ENCODE peak calls at places on chromosomes 1 and 21, in seven cellular contexts. P is HCT116, S is HepG2, K is Panc1, W is GM12878, R is upper lobe of left lung, X is K562. O is an unnamed sample. For H3K9me3, the result is how much of the 10 kb centered on the place peaks cover.

GRCh38 chr1:208227366-208227765 is 16.8 kb downstream of the PLXNA2 start:
- ATAC-seq in P (no peak), S (no peak), K (no peak), W (no peak), R (no peak), X (no peak), O (peak)

GRCh38 chr1:171233183-171233582 is 15.1 kb upstream of the FMO1 start:
- ATAC-seq in P (no peak), S (no peak), K (no peak), W (peak), R (no peak), X (peak), O (no peak)

GRCh38 chr1:112988367-112988766 is 32.4 kb upstream of the SLC16A1 start:
- ATAC-seq in P (no peak), S (no peak), K (no peak), W (no peak), R (no peak), X (no peak), O (no peak)

GRCh38 chr1:84435159-84435558 is 36.9 kb downstream of the DNASE2B start:
- ATAC-seq in P (no peak), S (no peak), K (no peak), W (peak), R (no peak), X (no peak), O (no peak)

GRCh38 chr1:61853545-61853944 is 111.3 kb downstream of the PATJ start:
- ATAC-seq in P (no peak), S (no peak), K (no peak), W (no peak), R (no peak), X (no peak), O (no peak)

GRCh38 chr1:116159611-116160010 is 48.4 kb downstream of the MAB21L3 start:
- ATAC-seq in P (no peak), S (no peak), K (no peak), W (no peak), R (no peak), X (no peak), O (no peak)

GRCh38 chr21:27825035-27825434 is 858.1 kb upstream of the ADAMTS5 start:
- ATAC-seq in P (no peak), S (no peak), K (no peak), W (no peak), R (no peak), X (no peak), O (no peak)

GRCh38 chr1:97331165-97331564 is 589.7 kb downstream of the DPYD start:
- ATAC-seq in P (no peak), S (no peak), K (no peak), W (no peak), R (no peak), X (no peak), O (no peak)

GRCh38 chr1:63810936-63811335 is 37.1 kb downstream of the ROR1 start:
- ATAC-seq in P (no peak), S (no peak), K (no peak), W (no peak), R (no peak), X (no peak), O (no peak)

GRCh38 chr1:159935719-159936283 is 9.6 kb downstream of the IGSF9 start:
- ATAC-seq in P (no peak), S (no peak), K (no peak), W (peak), R (no peak), X (peak), O (no peak)

GRCh38 chr1:45929257-45929687 is 125.9 kb downstream of the MAST2 start:
- ATAC-seq in P (peak), S (no peak), K (peak), W (no peak), R (no peak), X (peak), O (peak)

GRCh38 chr1:47424336-47424982 is 8.4 kb downstream of the FOXE3 start:
- ATAC-seq in P (peak), S (peak), K (peak), W (no peak), R (no peak), X (peak), O (no peak)

GRCh38 chr1:108080448-108080847 is 115.5 kb upstream of the VAV3 start:
- ATAC-seq in P (no peak), S (no peak), K (no peak), W (no peak), R (no peak), X (no peak), O (no peak)

GRCh38 chr1:207789792-207790787 is 38.2 kb downstream of the CD46 start:
- ATAC-seq in P (no peak), S (no peak), K (no peak), W (no peak), R (no peak), X (no peak), O (no peak)

GRCh38 chr1:56545711-56546110 is 33.7 kb downstream of the PLPP3 start:
- ATAC-seq in P (no peak), S (no peak), K (no peak), W (no peak), R (no peak), X (no peak), O (no peak)

GRCh38 chr1:77824694-77825355 is 45.4 kb downstream of the MIGA1 start:
- ATAC-seq in P (peak), S (no peak), K (no peak), W (no peak), R (no peak), X (no peak), O (no peak)

GRCh38 chr21:34673006-34673405 is 4.2 kb downstream of the CLIC6 start:
- ATAC-seq in P (no peak), S (no peak), K (no peak), W (peak), R (no peak), X (no peak), O (no peak)

GRCh38 chr1:202200112-202200548 is 6.5 kb downstream of the LGR6 start:
- ATAC-seq in P (peak), S (no peak), K (peak), W (no peak), R (no peak), X (no peak), O (no peak)

GRCh38 chr1:45924736-45925135 is 121.3 kb downstream of the MAST2 start:
- ATAC-seq in P (no peak), S (no peak), K (no peak), W (no peak), R (no peak), X (no peak), O (no peak)

DNA sequence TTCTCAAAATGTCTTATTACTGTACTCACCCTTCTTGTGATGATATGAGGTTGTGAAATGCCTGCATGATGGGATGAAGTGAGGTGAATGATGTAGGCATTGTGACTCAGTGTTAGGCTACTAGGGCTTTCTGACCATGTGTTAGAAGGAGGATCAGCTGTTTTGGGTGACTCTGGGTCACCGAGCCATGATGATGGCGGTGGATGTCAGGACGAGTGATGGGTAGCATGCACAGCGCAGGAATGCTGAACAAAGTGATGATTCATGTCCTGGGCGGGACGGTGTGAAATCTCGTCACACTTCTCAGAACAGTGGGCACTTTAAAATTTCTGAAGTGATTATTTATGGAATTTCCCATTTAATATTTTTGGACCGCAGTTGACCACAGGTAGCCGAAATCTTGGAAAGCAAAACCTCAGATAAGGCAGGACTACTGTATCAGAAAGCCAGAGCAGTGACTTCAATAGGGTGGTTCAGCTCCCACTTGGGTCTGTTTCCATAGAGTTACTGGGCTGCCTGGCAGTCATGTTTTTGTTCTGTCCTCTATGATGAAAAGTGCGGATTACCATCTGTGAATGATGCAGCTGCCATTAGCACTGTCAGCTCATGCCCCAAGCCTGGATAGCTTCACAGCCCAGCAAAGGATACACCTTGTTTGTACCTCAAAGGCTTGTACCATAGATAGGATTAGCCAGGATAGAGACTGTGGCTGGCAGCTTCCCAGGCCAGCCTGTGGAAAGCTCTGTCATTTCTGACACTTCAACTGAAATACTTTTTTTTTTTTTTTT is 26.6 kb downstream of the IL6R start:
- ATAC-seq in P (peak), S (no peak), K (no peak), W (peak), R (no peak), X (peak), O (peak)
- TF ChIP-seq POLR2AphosphoS5 in P (no peak), S (no peak), K (no peak), W (no peak), R (peak), X (no peak), O (peak)

DNA sequence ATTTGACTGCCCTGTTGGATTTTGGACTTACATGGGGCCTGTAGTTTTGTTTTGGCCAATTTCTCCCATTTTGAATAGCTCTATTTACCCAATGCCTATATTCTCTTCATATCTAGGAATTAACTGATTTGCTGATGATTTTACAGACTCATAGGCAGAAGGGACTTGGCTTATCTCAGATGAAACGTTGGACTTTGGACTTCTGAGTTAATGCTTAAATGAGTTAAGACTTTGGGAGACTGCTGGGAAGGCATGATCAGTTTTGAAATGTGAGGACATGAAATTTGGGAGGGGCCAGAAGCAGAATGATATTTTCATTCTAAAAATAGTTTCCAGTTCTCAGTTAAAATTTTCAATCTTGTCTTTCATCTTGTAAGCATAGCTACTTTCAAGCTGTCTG is 222.3 kb downstream of the COP1 start:
- ATAC-seq in P (no peak), S (no peak), K (no peak), W (no peak), R (no peak), X (no peak), O (no peak)
- H3K9me3 ChIP-seq in P (under half), S (under half), K (under half), W (under half), R (under half), X (under half), O (under half)

GRCh38 chr1:32991386-32991785 is 26.8 kb upstream of the RNF19B start:
- ATAC-seq in P (no peak), S (no peak), K (no peak), W (no peak), R (no peak), X (no peak), O (no peak)
- TF ChIP-seq POLR2AphosphoS5 in P (no peak), S (no peak), K (no peak), W (no peak), R (no peak), X (no peak), O (no peak)

GRCh38 chr1:2808386-2808705 is 6.9 kb upstream of the TTC34 start:
- ATAC-seq in P (no peak), S (no peak), K (no peak), W (no peak), R (no peak), X (no peak), O (no peak)

GRCh38 chr1:2809656-2810055 is 8.2 kb upstream of the TTC34 start:
- ATAC-seq in P (no peak), S (no peak), K (no peak), W (no peak), R (no peak), X (no peak), O (no peak)

GRCh38 chr1:2807678-2808385 is 6.3 kb upstream of the TTC34 start:
- ATAC-seq in P (no peak), S (no peak), K (no peak), W (no peak), R (no peak), X (no peak), O (no peak)

GRCh38 chr1:2810281-2810680 is 8.8 kb upstream of the TTC34 start:
- ATAC-seq in P (no peak), S (no peak), K (peak), W (no peak), R (no peak), X (no peak), O (no peak)

DNA sequence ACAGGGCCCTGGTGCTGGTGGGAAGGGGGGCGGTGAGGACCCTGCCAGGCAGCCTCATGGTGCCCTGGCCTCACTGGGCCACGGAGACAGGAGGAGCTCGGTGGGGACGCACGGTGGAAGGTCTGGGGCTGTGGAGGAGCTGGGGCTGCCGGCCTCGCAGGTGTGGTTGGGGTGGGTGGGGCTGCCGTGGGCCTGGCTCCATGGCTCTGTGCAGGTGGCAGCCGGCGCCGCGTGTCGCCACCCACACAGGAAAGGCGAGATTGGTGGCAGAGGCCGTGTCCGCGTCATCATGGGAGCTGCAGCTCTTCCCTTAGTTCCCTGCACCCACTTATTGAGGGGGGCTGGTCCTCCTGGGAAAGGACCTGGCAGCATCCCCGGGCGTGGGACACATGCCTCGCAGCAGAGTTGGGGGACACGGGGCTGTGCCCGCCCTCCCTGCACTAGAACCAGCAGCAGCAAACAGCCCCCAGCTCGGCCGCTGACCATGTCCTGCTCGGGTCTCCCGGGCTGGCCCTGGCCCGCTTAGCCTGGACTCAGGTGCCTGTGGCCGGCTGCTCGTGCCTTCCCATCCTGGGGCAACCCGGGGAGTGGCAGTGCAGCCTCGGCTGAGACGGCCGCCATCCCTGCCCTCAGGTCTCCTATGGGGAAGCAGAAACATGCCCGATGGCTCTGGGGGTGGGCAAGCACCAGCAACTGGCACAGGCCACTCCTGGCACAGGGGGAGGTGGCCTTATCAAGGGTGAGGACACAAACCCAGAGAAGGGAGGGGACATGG is 7.5 kb upstream of the TTC34 start:
- ATAC-seq in P (no peak), S (no peak), K (peak), W (no peak), R (no peak), X (no peak), O (no peak)
- H3K9me3 ChIP-seq in P (under half), S (under half), K (under half), W (under half), R (under half), X (under half), O (under half)

DNA sequence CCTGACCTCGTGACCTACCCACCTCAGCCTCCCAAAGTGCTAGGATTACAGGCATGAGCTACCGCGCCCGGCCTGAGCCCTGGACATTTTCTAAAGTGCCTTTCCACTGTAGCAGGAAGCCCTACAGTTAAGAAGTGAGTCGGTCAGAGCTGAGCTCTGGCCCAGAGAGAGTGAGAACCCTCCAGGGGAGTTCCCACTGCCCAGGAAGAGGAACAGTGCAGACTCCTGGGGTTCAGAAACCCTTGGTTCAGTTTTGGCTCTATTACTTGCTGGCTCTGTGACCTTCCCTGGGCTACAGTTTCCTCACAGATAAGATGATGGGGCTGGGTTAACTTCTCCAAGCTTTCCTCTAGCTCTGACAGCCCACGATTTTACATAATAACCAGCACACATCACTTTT is 20.9 kb downstream of the SLC9A1 start:
- ATAC-seq in P (no peak), S (no peak), K (no peak), W (peak), R (no peak), X (no peak), O (no peak)
- TF ChIP-seq POLR2AphosphoS5 in P (no peak), S (no peak), K (no peak), W (no peak), R (no peak), X (no peak), O (no peak)

GRCh38 chr1:203985044-203985443 is 87.9 kb upstream of the SOX13 start:
- ATAC-seq in P (no peak), S (no peak), K (no peak), W (no peak), R (no peak), X (no peak), O (no peak)
- H3K9me3 ChIP-seq in P (under half), S (under half), K (under half), W (under half), R (under half), X (under half), O (under half)

DNA sequence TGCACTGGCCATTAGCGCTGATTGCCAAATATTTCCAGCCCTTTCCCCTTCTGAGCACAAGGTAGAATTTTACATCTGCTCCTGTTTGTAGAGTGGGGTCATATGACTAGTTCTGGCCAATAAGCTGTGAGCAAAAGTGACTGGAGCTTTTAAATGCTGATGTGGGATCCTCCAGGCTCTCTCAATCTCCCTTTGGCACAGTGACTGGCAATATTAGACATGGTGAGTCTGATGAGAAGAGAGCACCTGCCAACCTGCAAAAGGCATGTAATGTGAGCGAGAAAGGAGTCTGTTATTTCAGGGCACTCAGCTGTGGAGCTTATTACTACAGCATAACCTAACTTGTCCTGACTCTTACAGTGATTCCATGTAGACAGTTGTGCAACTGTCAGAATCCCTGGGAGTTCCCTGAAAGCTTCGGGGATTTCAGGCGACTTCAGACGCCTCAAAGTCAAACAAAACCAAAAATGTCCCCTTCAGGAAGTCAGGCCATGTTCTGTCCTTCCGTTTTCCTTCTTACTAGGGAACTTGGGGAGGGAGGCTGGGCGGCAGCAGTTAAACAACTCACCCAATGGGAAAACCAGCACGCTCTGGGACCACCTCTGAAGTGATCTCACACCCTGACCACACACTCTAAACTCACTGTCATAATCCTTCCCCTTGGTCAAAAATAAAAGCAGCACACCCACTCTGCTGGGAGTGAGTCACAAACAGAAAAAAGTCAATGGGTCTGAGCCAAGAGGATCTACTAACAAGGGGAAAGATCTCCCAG is 3.6 kb upstream of the RASSF5 start:
- ATAC-seq in P (peak), S (no peak), K (no peak), W (peak), R (peak), X (peak), O (peak)
- TF ChIP-seq POLR2AphosphoS5 in P (peak), S (no peak), K (no peak), W (no peak), R (no peak), X (no peak), O (peak)

GRCh38 chr1:4664095-4664494 is 9.7 kb downstream of the AJAP1 start:
- ATAC-seq in P (no peak), S (no peak), K (no peak), W (no peak), R (no peak), X (no peak), O (no peak)

GRCh38 chr1:4661595-4661917 is 7.1 kb downstream of the AJAP1 start:
- ATAC-seq in P (no peak), S (no peak), K (no peak), W (no peak), R (no peak), X (no peak), O (no peak)

GRCh38 chr1:4662723-4663122 is 8.3 kb downstream of the AJAP1 start:
- ATAC-seq in P (no peak), S (no peak), K (no peak), W (no peak), R (no peak), X (no peak), O (no peak)

GRCh38 chr1:4665456-4665855 is 11.0 kb downstream of the AJAP1 start:
- ATAC-seq in P (no peak), S (no peak), K (no peak), W (no peak), R (no peak), X (no peak), O (no peak)

GRCh38 chr1:4664601-4665000 is 10.2 kb downstream of the AJAP1 start:
- ATAC-seq in P (no peak), S (no peak), K (no peak), W (no peak), R (no peak), X (no peak), O (no peak)
- H3K9me3 ChIP-seq in P (under half), S (under half), K (under half), W (under half), R (under half), X (under half), O (under half)

DNA sequence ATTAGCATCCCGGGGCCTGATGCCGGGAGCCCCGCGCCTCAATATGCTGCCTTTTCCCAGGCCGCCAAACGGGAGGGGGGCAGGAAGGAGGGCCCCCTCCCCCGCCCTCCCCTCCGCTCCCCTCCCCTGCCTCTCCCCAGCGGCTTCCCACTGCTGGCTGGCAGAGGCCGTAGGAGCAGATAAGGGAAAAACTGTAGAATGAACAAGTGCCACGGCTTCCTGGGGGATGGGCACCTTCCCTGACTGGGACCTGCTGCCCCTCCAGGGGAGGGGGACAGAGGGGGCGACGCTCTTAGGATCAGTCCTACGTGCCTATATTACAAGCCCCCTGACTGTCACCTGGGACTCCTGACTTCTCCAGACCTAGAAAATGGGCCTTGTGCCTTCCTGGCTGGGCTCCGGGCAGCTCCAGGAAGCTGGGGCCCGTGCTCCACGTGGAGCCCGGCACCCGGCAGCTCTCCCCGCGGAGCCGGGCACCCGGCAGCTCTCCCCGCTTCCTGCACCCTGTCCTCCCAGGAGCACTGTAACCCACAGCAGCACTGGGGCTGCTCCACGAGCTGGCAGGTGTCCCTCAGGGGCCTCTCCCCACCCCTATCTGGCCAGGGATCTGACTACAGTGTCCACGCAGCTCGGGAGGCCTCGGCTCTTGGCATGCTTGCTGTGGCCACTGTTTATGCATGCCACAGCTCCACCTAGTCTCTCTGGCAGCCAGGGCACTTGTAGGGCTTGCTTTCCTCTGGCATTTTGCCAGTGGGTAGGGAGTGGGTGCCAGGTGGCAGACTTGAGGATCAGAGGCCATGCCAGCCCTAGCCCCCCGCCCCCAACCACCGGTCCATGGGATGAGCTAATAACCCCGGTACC is 668 bp upstream of the HES5 start:
- ATAC-seq in P (no peak), S (no peak), K (no peak), W (no peak), R (no peak), X (no peak), O (no peak)
- TF ChIP-seq POLR2AphosphoS5 in P (no peak), S (no peak), K (no peak), W (no peak), R (no peak), X (no peak), O (no peak)

O was measured in gastroesophageal sphincter.